ENCODE peak calls at places on chromosomes 16 and 17, in four cellular contexts. G, A, W and V are unnamed samples.
A peak's percentile ranks its signal among the peaks of the same experiment; 100 is the strongest.

GRCh38 chr16:30096105-30096861 is at the start of gene YPEL3:
- DNase-seq in G (peak; percentile 69), A (peak; percentile 97), W (peak; percentile 65), V (peak; percentile 96)

GRCh38 chr17:77581480-77581879 is 377.0 kb upstream of the TNRC6C start:
- DNase-seq in G (no peak), A (no peak), W (peak; percentile 36), V (peak; percentile 74)

GRCh38 chr17:64732336-64733006 is 70.4 kb upstream of the SMURF2 start:
- DNase-seq in G (no peak), A (no peak), W (peak; percentile 70), V (peak; percentile 84)

GRCh38 chr16:69893086-69893485 is 58.0 kb upstream of the CLEC18A start:
- DNase-seq in G (no peak), A (no peak), W (no peak), V (no peak)

GRCh38 chr16:89013692-89014455 is 36.9 kb upstream of the CBFA2T3 start:
- DNase-seq in G (no peak), A (no peak), W (no peak), V (no peak)

GRCh38 chr17:14464741-14465140 is 163.9 kb downstream of the HS3ST3B1 start:
- DNase-seq in G (no peak), A (no peak), W (peak; percentile 29), V (peak; percentile 72)

GRCh38 chr17:9273334-9274118 is 252.2 kb downstream of the NTN1 start:
- DNase-seq in G (no peak), A (no peak), W (peak; percentile 45), V (peak; percentile 78)

GRCh38 chr16:19809121-19809635 is 75.5 kb downstream of the GPRC5B start:
- DNase-seq in G (peak; percentile 94), A (no peak), W (peak; percentile 56), V (no peak)

GRCh38 chr16:86578499-86579267 is at the start of gene FOXL1:
- DNase-seq in G (no peak), A (peak; percentile 51), W (no peak), V (peak; percentile 91)

GRCh38 chr16:75929056-75929455 is 202.8 kb upstream of the CPHXL start:
- DNase-seq in G (no peak), A (no peak), W (peak; percentile 12), V (no peak)

GRCh38 chr16:17312100-17312732 is 158.5 kb downstream of the XYLT1 start:
- DNase-seq in G (peak; percentile 44), A (peak; percentile 35), W (peak; percentile 29), V (no peak)

GRCh38 chr17:78168906-78169793 is 769 bp downstream of the SYNGR2 start:
- DNase-seq in G (no peak), A (peak; percentile 79), W (no peak), V (peak; percentile 66)

GRCh38 chr16:12896562-12896961 is 4.8 kb upstream of the SHISA9 start:
- DNase-seq in G (peak; percentile 40), A (peak; percentile 64), W (peak; percentile 4), V (peak; percentile 41)

GRCh38 chr16:84897911-84898377 is 78.2 kb downstream of the CRISPLD2 start:
- DNase-seq in G (no peak), A (no peak), W (no peak), V (no peak)

GRCh38 chr16:15404792-15405191 is 9.2 kb downstream of the MPV17L start:
- DNase-seq in G (no peak), A (no peak), W (no peak), V (peak; percentile 10)

GRCh38 chr17:4770632-4771031 is 1.1 kb upstream of the TM4SF5 start:
- DNase-seq in G (no peak), A (no peak), W (no peak), V (no peak)

GRCh38 chr17:74276051-74276476 is 2.0 kb downstream of the DNAI2 start:
- DNase-seq in G (no peak), A (no peak), W (peak; percentile 67), V (peak; percentile 11)

GRCh38 chr17:75832652-75833400 is 11.4 kb downstream of the UNC13D start:
- DNase-seq in G (no peak), A (no peak), W (no peak), V (no peak)

GRCh38 chr17:7557825-7558543 is 566 bp upstream of the TNFSF13 start:
- DNase-seq in G (peak; percentile 78), A (peak; percentile 81), W (peak; percentile 59), V (peak; percentile 75)

GRCh38 chr17:40810505-40810904 is 10.7 kb upstream of the KRT28 start:
- DNase-seq in G (peak; percentile 89), A (no peak), W (peak; percentile 81), V (no peak)

GRCh38 chr17:35969558-35970442 is 11.5 kb downstream of the CCL16 start:
- DNase-seq in G (no peak), A (peak; percentile 93), W (peak; percentile 34), V (peak; percentile 71)

GRCh38 chr17:18261146-18261515 is 669 bp downstream of the MIEF2 start:
- DNase-seq in G (peak; percentile 93), A (peak; percentile 83), W (peak; percentile 23), V (peak; percentile 81)

DNA sequence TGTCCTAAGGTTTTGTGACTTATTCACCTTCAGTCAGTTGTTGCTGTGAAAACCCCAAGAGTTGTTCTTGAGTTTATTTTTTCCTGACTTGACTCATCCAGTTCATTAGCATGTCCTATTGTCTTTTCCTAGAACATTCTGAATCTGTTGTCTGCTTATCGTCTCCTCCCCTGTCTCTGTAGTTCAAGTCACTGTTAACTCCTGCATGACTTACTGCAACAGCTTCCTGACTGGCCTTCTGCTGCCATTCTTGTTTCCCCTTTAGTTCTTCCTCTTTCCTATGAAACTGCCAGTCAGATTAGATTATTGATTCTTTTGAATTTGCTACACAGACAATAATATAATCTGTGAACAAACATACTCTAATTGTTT is 161.5 kb downstream of the FTO start:
- DNase-seq in G (peak; percentile 44), A (no peak), W (peak; percentile 61), V (peak; percentile 71)
- TF ChIP-seq EZH2 in G (no peak), A (no peak), W (no peak), V (no peak)

DNA sequence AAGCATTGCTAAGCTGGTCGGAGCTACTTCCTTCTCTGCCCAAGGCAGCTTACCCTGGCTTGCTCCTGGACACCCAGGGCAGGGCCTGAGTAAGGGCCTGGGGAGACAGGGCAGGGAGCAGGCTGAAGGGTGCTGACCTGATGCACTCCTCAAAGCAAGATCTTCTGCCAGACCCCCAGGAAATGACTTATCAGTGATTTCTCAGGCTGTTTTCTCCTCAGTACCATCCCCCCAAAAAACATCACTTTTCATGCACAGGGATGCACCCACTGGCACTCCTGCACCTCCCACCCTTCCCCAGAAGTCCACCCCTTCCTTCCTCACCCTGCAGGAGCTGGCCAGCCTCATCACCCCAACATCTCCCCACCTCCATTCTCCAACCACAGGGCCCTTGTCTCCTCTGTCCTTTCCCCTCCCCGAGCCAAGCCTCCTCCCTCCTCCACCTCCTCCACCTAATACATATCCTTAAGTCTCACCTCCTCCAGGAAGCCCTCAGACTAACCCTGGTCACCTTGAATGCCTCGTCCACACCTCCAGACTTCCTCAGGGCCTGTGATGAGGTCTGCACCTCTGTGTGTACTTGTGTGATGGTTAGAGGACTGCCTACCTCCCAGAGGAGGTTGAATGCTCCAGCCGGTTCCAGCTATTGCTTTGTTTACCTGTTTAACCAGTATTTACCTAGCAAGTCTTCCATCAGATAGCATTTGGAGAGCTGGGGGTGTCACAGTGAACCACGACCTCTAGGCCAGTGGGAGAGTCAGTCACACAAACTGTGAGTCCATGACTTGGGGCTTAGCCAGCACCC is 1.1 kb upstream of the HBA1 start:
- DNase-seq in G (no peak), A (no peak), W (no peak), V (no peak)
- TF ChIP-seq EZH2 in G (no peak), A (no peak), W (no peak), V (no peak)

DNA sequence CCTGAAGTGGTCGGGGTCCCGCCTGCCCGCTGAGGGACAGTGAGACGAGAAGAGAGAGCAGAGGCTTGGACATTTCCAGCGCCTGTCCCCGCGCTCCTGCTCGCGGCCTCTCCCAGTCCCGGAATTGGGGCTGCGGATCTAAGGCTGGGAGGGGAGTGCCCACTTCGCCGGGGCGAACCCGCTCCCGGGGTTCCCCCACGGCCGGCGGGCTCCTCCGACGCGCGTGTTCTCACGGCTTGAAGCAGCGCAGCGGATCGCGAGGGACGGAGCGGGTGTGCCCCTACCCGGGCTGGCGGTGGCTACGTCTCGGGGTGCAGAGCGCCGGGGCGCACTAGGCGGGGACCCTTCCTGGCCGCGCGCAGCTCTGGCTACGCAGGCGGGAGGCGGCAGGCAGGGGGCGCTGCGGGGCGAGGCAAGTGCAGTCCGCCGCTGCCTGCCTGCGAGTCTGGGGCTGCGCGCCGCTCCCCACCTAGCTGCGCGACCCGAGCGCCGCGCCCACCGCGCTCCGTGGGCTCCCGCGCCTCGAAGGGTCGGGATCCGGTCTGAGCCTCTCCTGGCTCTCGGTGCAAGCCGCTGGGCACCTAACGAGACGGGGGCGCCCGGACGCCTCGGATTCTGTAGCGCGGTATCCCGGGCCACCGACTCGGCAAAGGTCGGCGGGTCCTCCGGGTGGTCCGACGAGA is 1.2 kb downstream of the NGFR start:
- DNase-seq in G (no peak), A (peak; percentile 89), W (peak; percentile 22), V (peak; percentile 77)
- TF ChIP-seq EZH2 in G (no peak), A (peak; percentile 11), W (no peak), V (peak; percentile 89)

DNA sequence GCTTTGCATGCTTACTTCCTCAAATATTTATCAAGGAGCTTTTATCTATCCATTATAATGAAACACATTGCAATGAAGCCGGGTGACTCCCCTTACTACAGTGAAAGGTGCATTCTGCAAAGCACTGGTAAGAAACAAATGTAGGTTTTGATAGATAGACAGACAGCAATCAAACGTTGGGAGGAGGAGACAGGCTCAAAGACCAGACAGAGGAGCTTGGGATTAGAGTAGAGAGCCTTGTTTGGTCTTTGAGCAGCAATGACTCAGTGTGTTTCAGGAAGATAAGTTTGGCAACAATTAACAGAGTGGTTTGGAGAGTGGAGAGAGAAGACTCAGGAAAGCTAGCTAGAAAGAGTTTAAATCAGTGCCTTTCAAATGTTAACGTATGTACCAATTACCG is 68.8 kb downstream of the ZNF18 start:
- DNase-seq in G (no peak), A (peak; percentile 19), W (no peak), V (no peak)
- TF ChIP-seq EZH2 in G (no peak), A (no peak), W (no peak), V (no peak)

GRCh38 chr16:49278944-49279725 is 2.5 kb downstream of the CBLN1 start:
- DNase-seq in G (no peak), A (no peak), W (no peak), V (no peak)
- TF ChIP-seq EZH2 in G (no peak), A (no peak), W (no peak), V (no peak)

GRCh38 chr17:81648013-81648706 is 8.2 kb downstream of the PDE6G start:
- DNase-seq in G (no peak), A (no peak), W (no peak), V (peak; percentile 33)
- TF ChIP-seq EZH2 in G (no peak), A (no peak), W (peak; percentile 95), V (peak; percentile 38)